ENCODE peak calls at places on chromosomes 13 and 19, in five cellular contexts. J is COR-L47; P is stimulated activated CD4-positive, alpha-beta T cell treated with anti-CD3 and anti-CD28 coated beads, Interleukin-15, amount 100 ng/mL, for 24 hours; Q is ecto neural progenitor cell; H is NCI-H1436 treated with DMSO at 0.1 percent for 48 hours. Z is an unnamed sample.
A peak's percentile ranks its signal among the peaks of the same experiment; 100 is the strongest.

GRCh38 chr19:34189199-34189916 is 17.1 kb downstream of the LSM14A start:
- DNase-seq in J (no peak), P (no peak), Q (no peak), H (no peak), Z (no peak)

GRCh38 chr19:28176193-28176592 is 1036.8 kb downstream of the UQCRFS1 start:
- DNase-seq in J (no peak), P (no peak), Q (no peak), H (no peak), Z (no peak)

GRCh38 chr19:11191273-11191755 is 6.0 kb downstream of the KANK2 start:
- DNase-seq in J (no peak), P (peak; percentile 15), Q (no peak), H (no peak), Z (no peak)

GRCh38 chr19:40599331-40600085 is 1.7 kb upstream of the LTBP4 start:
- DNase-seq in J (no peak), P (no peak), Q (peak; percentile 51), H (no peak), Z (no peak)

GRCh38 chr13:43087960-43088580 is 64.7 kb downstream of the DNAJC15 start:
- DNase-seq in J (no peak), P (no peak), Q (no peak), H (no peak), Z (no peak)

GRCh38 chr13:73730014-73730413 is 404.2 kb downstream of the KLF12 start:
- DNase-seq in J (no peak), P (no peak), Q (no peak), H (no peak), Z (no peak)

GRCh38 chr13:27080018-27080948 is 91.3 kb downstream of the USP12 start:
- DNase-seq in J (no peak), P (no peak), Q (no peak), H (no peak), Z (no peak)

GRCh38 chr13:37923236-37923635 is 53.7 kb upstream of the TRPC4 start:
- DNase-seq in J (no peak), P (no peak), Q (no peak), H (no peak), Z (no peak)

GRCh38 chr19:11355160-11356073 is at the start of gene PLPPR2:
- DNase-seq in J (peak; percentile 83), P (peak; percentile 90), Q (peak; percentile 91), H (peak; percentile 37), Z (peak; percentile 68)

GRCh38 chr13:110756268-110756667 is 42.8 kb downstream of the ING1 start:
- DNase-seq in J (no peak), P (no peak), Q (no peak), H (no peak), Z (peak; percentile 1)

GRCh38 chr19:46404884-46405658 is 8.3 kb downstream of the CCDC8 start:
- DNase-seq in J (no peak), P (peak; percentile 41), Q (no peak), H (no peak), Z (no peak)

GRCh38 chr19:6099633-6100032 is 10.7 kb downstream of the RFX2 start:
- DNase-seq in J (no peak), P (no peak), Q (no peak), H (no peak), Z (no peak)

GRCh38 chr19:1624458-1624857 is 19.2 kb upstream of the UQCR11 start:
- DNase-seq in J (peak; percentile 9), P (peak; percentile 69), Q (peak; percentile 79), H (no peak), Z (no peak)

Z was measured in kidney glomerular epithelial cell.